ENCODE peak calls at places on chromosomes 12 and 14, in five cellular contexts. A is ovary, D is cardiac muscle cell, Q is fibroblast of lung, B is neural progenitor cell. L is an unnamed sample.

GRCh38 chr14:68927956-68928675 is 51.0 kb downstream of the ACTN1 start:
- DNase-seq in A (no peak), D (no peak), B (no peak), Q (no peak), L (no peak)

GRCh38 chr12:34244608-34245007 is 222.3 kb downstream of the ALG10 start:
- DNase-seq in A (no peak), Q (no peak), D (no peak), B (no peak), L (no peak)

GRCh38 chr14:77051101-77051500 is 22.6 kb upstream of the IRF2BPL start:
- DNase-seq in Q (no peak), D (no peak), A (no peak), B (no peak), L (peak; percentile 49)

GRCh38 chr14:58428011-58428807 is 690 bp downstream of the KIAA0586 start:
- DNase-seq in A (no peak), B (peak; percentile 51), Q (peak; percentile 62), D (peak; percentile 61), L (peak; percentile 53)

GRCh38 chr12:126617312-126617711 is 1552.1 kb downstream of the AACS start:
- DNase-seq in A (no peak), D (no peak), B (peak; percentile 39), Q (no peak), L (peak; percentile 75)

GRCh38 chr12:81797100-81797499 is 38.0 kb upstream of the PPFIA2 start:
- DNase-seq in Q (no peak), B (peak; percentile 38), A (no peak), D (peak; percentile 47), L (no peak)

GRCh38 chr12:115872212-115872611 is 405.3 kb downstream of the MED13L start:
- DNase-seq in Q (no peak), A (no peak), B (peak; percentile 21), D (no peak), L (no peak)

GRCh38 chr14:84090837-84091236 is 1439.1 kb upstream of the FLRT2 start:
- DNase-seq in A (no peak), D (peak; percentile 26), B (no peak), Q (no peak), L (peak; percentile 56)

GRCh38 chr12:49358548-49359141 is 8.6 kb upstream of the SPATS2 start:
- DNase-seq in D (peak; percentile 80), B (peak; percentile 87), A (peak; percentile 41), Q (peak; percentile 42), L (peak; percentile 82)

GRCh38 chr14:89493877-89494634 is 77.0 kb upstream of the FOXN3 start:
- DNase-seq in B (peak; percentile 32), D (peak; percentile 29), Q (peak; percentile 54), A (no peak), L (no peak)

GRCh38 chr12:110199360-110200123 is 75.4 kb downstream of the IFT81 start:
- DNase-seq in A (no peak), Q (peak; percentile 87), D (peak; percentile 81), B (no peak), L (peak; percentile 0)

GRCh38 chr14:91113829-91114078 is at the start of gene DGLUCY:
- DNase-seq in A (peak; percentile 74), B (no peak), Q (peak; percentile 78), D (peak; percentile 86), L (peak; percentile 95)

GRCh38 chr12:3752741-3753486 is at the start of gene CRACR2A:
- DNase-seq in D (peak; percentile 87), Q (peak; percentile 68), A (peak; percentile 58), B (peak; percentile 94), L (peak; percentile 95)

GRCh38 chr14:105412768-105413541 is 6.7 kb upstream of the MTA1 start:
- DNase-seq in B (no peak), D (no peak), A (no peak), Q (no peak), L (peak; percentile 77)

GRCh38 chr14:105415481-105416428 is 3.9 kb upstream of the MTA1 start:
- DNase-seq in B (no peak), D (no peak), A (no peak), Q (no peak), L (peak; percentile 73)

GRCh38 chr14:105416671-105417070 is 3.0 kb upstream of the MTA1 start:
- DNase-seq in Q (no peak), A (no peak), B (no peak), D (no peak), L (peak; percentile 82)

GRCh38 chr14:105413542-105413886 is 6.1 kb upstream of the MTA1 start:
- DNase-seq in A (no peak), B (no peak), Q (no peak), D (no peak), L (peak; percentile 45)

DNA sequence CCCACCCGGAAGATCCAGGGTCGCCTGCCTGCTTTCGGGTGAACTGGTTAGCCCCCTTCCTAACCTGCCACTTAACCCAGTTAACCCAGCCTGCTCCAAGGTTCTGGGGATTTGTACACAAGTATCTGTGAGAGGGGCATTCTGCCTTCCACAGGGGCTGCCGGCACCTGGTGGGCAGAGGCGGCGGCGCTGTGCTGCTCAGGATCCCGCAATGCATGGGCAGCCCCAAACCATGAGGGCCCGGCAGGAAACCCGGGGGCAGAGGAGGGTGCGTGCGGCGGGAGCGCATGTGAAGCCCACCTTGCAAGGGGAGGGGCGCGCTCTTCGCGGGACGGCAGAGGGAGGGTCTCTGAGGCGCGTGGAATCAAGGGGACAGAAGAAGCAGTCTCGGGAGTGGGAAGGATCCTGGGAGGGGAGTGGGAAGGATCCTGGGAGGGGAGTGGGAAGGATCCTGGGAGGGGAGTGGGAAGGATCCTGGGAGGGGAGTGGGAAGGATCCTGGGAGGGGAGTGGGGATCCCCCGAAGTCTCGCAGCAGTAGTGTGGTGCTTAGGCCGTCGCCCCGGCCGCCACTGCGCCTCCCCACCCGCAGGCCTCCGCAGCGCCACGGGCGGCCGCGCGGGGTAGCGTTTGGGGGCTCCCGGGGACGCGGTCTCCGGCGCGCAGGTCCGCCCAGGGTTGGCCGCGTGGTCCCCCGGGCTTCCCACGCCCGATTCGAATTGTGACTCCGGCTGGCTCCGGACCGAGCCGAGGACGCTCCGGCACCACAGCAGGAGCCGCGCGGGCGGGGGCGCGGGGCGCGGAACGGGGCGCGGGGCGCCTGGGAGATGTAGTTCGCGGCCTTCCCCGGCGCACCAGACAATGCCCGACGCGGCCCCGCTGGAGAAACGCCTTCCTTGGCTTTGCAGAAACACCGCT is 4.9 kb upstream of the MTA1 start:
- DNase-seq in B (peak; percentile 79), A (peak; percentile 77), D (peak; percentile 82), Q (peak; percentile 60), L (peak; percentile 100)
- TF ChIP-seq CTCF in B (peak; percentile 67), A (peak; percentile 89), D (peak; percentile 49), Q (peak; percentile 19), L (peak; percentile 39)

GRCh38 chr12:106138646-106139421 is at the start of gene NUAK1:
- DNase-seq in Q (peak; percentile 84), B (peak; percentile 90), D (peak; percentile 58), A (peak; percentile 68), L (peak; percentile 94)

GRCh38 chr12:106139422-106140141 is 828 bp upstream of the NUAK1 start:
- DNase-seq in A (peak; percentile 78), B (peak; percentile 93), D (peak; percentile 69), Q (peak; percentile 82), L (peak; percentile 95)

GRCh38 chr12:106136263-106136662 is 2.5 kb downstream of the NUAK1 start:
- DNase-seq in B (peak; percentile 97), Q (peak; percentile 84), A (peak; percentile 94), D (peak; percentile 89), L (peak; percentile 95)

GRCh38 chr12:106137456-106138278 is 1.1 kb downstream of the NUAK1 start:
- DNase-seq in Q (no peak), B (peak; percentile 24), A (peak; percentile 22), D (peak; percentile 18), L (peak; percentile 90)

DNA sequence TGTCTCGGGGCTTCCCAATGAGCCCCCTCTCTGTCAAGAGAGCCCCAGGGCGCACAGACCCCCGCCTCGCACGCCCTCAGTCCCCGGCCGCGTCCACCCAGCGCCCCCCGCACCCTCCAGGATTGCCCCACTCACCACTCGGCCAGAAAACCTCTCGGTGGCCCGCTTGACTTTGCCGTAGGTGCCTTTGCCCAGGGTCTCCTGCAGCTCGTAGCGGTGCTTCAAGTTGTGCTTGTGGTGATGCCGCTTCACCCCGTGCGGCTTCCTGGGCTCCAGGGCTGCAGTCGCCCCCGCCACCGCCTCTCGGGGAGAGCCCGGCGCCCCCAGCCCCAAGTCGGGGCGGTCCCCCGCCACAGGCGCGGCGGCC is 492 bp downstream of the NUAK1 start:
- DNase-seq in D (no peak), Q (no peak), B (no peak), A (peak; percentile 33), L (no peak)
- H3K4me1 ChIP-seq in D (peaks cover 33% of the 10 kb centered on the region), Q (peaks cover 23% of the 10 kb centered on the region), B (peaks cover 46% of the 10 kb centered on the region), A (peaks cover 15% of the 10 kb centered on the region), L (peaks cover 52% of the 10 kb centered on the region)

GRCh38 chr14:96797188-96797942 is at the start of gene VRK1:
- DNase-seq in A (peak; percentile 94), D (peak; percentile 98), B (peak; percentile 99), Q (peak; percentile 95), L (peak; percentile 98)

GRCh38 chr14:96796851-96797187 is 363 bp upstream of the VRK1 start:
- DNase-seq in Q (no peak), D (no peak), B (no peak), A (no peak), L (no peak)

GRCh38 chr14:96799489-96800056 is 2.4 kb downstream of the VRK1 start:
- DNase-seq in Q (no peak), D (no peak), A (no peak), B (no peak), L (no peak)

GRCh38 chr14:96795443-96795842 is 1.7 kb upstream of the VRK1 start:
- DNase-seq in A (no peak), Q (no peak), D (no peak), B (no peak), L (no peak)

DNA sequence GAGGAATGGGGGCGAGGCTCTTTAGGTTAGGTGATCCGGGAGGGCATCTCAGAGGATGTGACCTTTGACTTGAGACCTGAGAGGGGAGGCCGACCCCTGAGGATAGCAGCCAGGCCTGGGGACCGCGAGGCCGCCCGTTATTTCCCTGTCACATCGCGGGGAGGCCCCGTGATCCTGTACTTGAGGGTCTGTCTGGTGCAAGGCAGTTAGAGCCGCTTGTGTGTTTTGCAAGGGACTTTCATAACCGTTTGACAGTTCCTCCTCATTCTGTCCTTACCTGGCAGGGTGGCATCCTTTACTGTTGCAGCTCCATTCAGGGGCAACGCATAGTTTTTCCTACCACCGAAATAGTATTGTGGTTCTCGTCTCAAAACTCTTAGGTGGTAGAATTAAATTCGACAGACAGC is 764 bp downstream of the VRK1 start:
- DNase-seq in D (no peak), Q (no peak), A (no peak), B (no peak), L (peak; percentile 71)
- H3K4me3 ChIP-seq in D (peak overlapping the region; percentile 80), Q (peak overlapping the region; percentile 79), A (peak overlapping the region; percentile 62), B (peak overlapping the region; percentile 82), L (peak overlapping the region; percentile 91)

GRCh38 chr12:127621366-127621765 is 645.6 kb upstream of the TMEM132C start:
- DNase-seq in Q (no peak), A (no peak), B (peak; percentile 16), D (no peak), L (no peak)

GRCh38 chr12:127629066-127629820 is 637.7 kb upstream of the TMEM132C start:
- DNase-seq in B (no peak), D (no peak), Q (peak; percentile 60), A (no peak), L (no peak)

GRCh38 chr12:127628655-127629054 is 638.3 kb upstream of the TMEM132C start:
- DNase-seq in A (no peak), B (no peak), D (no peak), Q (peak; percentile 94), L (peak; percentile 81)

GRCh38 chr12:127623362-127623761 is 643.6 kb upstream of the TMEM132C start:
- DNase-seq in Q (no peak), D (no peak), B (no peak), A (no peak), L (no peak)

DNA sequence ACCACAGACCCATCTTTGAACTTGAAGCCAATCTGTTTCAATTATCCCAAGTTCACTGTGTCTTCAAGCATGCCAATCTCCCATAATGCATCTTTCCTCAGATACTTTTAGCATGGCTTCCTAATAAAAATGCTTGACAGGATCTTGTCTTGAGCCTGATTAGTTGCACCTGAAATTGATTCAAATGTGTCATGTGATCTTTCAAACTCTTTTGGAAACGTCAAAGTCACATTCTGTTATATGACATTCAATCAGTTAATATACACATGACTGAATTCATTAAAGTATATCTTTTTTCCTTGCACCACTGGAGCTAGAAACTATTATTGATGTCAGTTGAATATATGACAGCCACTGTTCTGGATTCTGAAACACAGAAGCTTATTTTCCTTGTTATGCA is 641.6 kb upstream of the TMEM132C start:
- DNase-seq in A (no peak), Q (no peak), B (no peak), D (no peak), L (no peak)
- TF ChIP-seq CTCF in A (no peak), Q (no peak), B (no peak), D (no peak), L (no peak)